ENCODE peak calls at places on chromosomes 3 and 15, in seven cellular contexts. R, L, T, C, B, U and G are unnamed samples.

GRCh38 chr3:168457973-168458539 is 362.3 kb upstream of the GOLIM4 start:
- DNase-seq in R (no peak), L (no peak), B (no peak), C (no peak), T (no peak), U (no peak), G (no peak)

GRCh38 chr3:100256724-100257123 is 4.1 kb upstream of the TBC1D23 start:
- DNase-seq in R (no peak), T (no peak), L (peak), B (no peak), U (no peak), C (no peak), G (no peak)

GRCh38 chr3:45118615-45119062 is 27.5 kb downstream of the CDCP1 start:
- DNase-seq in C (no peak), U (no peak), R (no peak), L (no peak), T (no peak), B (no peak), G (no peak)

GRCh38 chr15:65936317-65936716 is 67.0 kb downstream of the RAB11A start:
- DNase-seq in C (no peak), B (no peak), R (no peak), U (no peak), T (no peak), L (no peak), G (no peak)

GRCh38 chr3:187016639-187017345 is 86.5 kb downstream of the ST6GAL1 start:
- DNase-seq in C (peak), T (no peak), R (no peak), L (peak), U (peak), B (no peak), G (peak)

GRCh38 chr15:88450125-88450798 is 16.9 kb downstream of the MRPL46 start:
- DNase-seq in L (peak), U (peak), T (peak), B (peak), C (peak), R (peak), G (peak)

GRCh38 chr3:65963787-65964707 is 74.7 kb downstream of the MAGI1 start:
- DNase-seq in C (no peak), T (no peak), L (peak), R (no peak), B (no peak), U (peak), G (no peak)

GRCh38 chr3:51719413-51720025 is 12.7 kb downstream of the GRM2 start:
- DNase-seq in R (no peak), L (no peak), U (no peak), C (peak), B (no peak), T (no peak), G (peak)

GRCh38 chr3:174397848-174398247 is 461.3 kb upstream of the NAALADL2 start:
- DNase-seq in B (no peak), L (peak), T (no peak), U (no peak), R (no peak), C (no peak), G (peak)

GRCh38 chr3:123586131-123586530 is 1.3 kb upstream of the HACD2 start:
- DNase-seq in B (no peak), T (peak), C (peak), R (peak), L (peak), U (peak), G (peak)

GRCh38 chr3:13688824-13689223 is 139.9 kb downstream of the FBLN2 start:
- DNase-seq in B (no peak), T (no peak), L (no peak), R (no peak), C (no peak), U (no peak), G (no peak)

GRCh38 chr3:40764722-40765121 is 240.0 kb downstream of the ZNF621 start:
- DNase-seq in U (no peak), L (no peak), R (no peak), T (no peak), B (no peak), C (no peak), G (no peak)

GRCh38 chr3:111577798-111578685 is 17.1 kb downstream of the ZBED2 start:
- DNase-seq in T (no peak), U (peak), B (no peak), L (peak), C (peak), R (peak), G (peak)

GRCh38 chr3:151091685-151092352 is 6.4 kb downstream of the MED12L start:
- DNase-seq in U (no peak), C (no peak), L (no peak), T (no peak), R (no peak), B (no peak), G (no peak)

GRCh38 chr3:60803812-60804211 is 447.4 kb downstream of the FHIT start:
- DNase-seq in L (no peak), T (no peak), C (no peak), U (no peak), B (no peak), R (no peak), G (no peak)

GRCh38 chr15:25678498-25678865 is 184.6 kb downstream of the ATP10A start:
- DNase-seq in T (no peak), B (no peak), U (no peak), C (no peak), R (no peak), L (peak), G (no peak)

GRCh38 chr15:57273366-57273765 is 102.9 kb upstream of the CGNL1 start:
- DNase-seq in T (no peak), U (no peak), R (no peak), B (no peak), L (no peak), C (no peak), G (no peak)

GRCh38 chr3:102215166-102215565 is 219.6 kb upstream of the ZPLD1 start:
- DNase-seq in T (no peak), L (no peak), U (no peak), B (no peak), R (no peak), C (no peak), G (no peak)

GRCh38 chr3:196440041-196440537 is 7.9 kb upstream of the UBXN7 start:
- DNase-seq in L (peak), U (peak), B (peak), C (no peak), R (no peak), T (no peak), G (no peak)
- H3K4me3 ChIP-seq in L (no peak), U (no peak), B (no peak), C (no peak), R (no peak), T (no peak), G (no peak)

DNA sequence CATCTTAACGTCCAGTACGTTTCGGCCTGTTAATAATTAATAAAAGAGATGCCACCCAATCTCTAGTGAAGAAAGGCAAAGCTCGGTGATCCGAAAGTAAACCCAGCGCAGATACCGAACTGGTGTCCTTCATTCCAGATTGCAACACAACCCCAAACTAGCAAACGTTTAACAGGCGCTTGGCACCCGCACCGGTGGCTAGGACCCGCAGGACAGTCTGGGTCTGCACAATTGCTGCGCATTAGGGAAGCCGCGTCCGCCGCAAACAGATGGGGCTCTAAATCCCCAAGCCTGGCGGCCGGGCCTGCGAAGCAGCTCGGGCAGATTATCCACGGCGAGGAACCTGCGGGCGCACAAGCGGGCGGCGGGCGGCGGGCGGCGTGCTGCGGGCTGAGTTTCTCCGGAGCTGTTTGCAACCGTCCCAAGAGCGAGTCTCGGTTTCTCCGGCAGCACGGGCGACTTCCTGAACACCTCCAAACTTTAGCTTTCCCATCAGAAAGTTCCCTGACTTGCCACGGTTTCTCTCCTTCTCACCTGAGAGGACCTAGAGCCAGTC is 112.1 kb upstream of the ICE2 start:
- DNase-seq in B (peak), R (peak), C (no peak), T (peak), L (peak), U (peak), G (no peak)
- H3K4me3 ChIP-seq in B (peak), R (peak), C (peak), T (peak), L (peak), U (peak), G (peak)

DNA sequence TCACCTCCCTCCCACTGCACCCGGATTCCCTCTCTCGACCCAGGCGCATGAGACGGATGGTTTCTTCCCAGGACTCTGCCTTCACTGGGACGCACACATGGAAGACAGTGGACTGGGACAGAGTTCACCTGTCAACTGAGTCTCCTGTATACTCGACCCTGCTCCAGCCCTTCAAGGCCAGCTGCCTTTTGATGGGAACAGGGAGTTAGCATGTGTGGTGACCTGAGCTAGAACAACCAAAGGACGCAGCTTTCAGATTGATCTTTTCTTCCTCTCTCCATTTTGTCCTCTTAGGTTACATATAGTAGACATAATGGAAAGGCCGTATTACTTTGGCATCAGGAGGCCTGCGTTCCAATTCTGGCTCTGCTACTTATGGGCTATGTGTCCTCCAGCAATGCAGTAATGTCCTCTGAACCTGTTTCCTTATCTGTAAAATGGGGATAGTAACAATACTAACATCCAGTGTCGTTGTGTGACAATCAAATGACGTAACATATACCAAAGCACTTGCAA is 94.1 kb downstream of the PEX5L start:
- DNase-seq in T (no peak), L (no peak), C (no peak), R (no peak), B (no peak), U (no peak), G (no peak)
- H3K4me3 ChIP-seq in T (no peak), L (no peak), C (no peak), R (no peak), B (peak), U (peak), G (no peak)

GRCh38 chr3:179398574-179399249 is 51.2 kb downstream of the MFN1 start:
- DNase-seq in B (no peak), L (no peak), U (no peak), R (no peak), C (no peak), T (no peak), G (no peak)

GRCh38 chr3:179401561-179401960 is 49.7 kb downstream of the GNB4 start:
- DNase-seq in B (no peak), C (no peak), U (no peak), R (no peak), T (no peak), L (no peak), G (no peak)

GRCh38 chr3:179404307-179404706 is 47.0 kb downstream of the GNB4 start:
- DNase-seq in U (no peak), B (no peak), R (no peak), T (no peak), L (no peak), C (no peak), G (no peak)
- H3K4me3 ChIP-seq in U (no peak), B (no peak), R (no peak), T (no peak), L (no peak), C (no peak), G (no peak)

DNA sequence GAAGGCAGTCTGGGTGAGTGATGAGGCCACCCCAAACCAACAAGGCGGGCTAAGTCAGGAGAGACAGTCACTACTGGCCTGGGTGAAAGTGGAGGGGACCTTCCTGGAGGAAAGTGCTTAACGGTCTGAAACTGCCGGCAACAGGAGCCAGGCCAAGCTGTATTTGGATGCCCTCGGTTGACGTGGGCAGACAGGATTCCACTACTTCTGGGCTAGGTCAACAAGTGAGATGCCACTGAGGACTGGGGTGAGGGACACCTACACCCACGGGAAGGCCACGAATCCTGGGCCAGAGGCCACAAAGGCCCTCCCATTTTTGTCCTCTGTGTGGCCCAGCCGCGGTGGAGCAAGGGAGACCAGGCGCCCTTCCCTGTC is 12.3 kb downstream of the SPTBN5 start:
- DNase-seq in U (no peak), L (no peak), R (no peak), B (no peak), T (no peak), C (no peak), G (no peak)
- H3K4me3 ChIP-seq in U (no peak), L (no peak), R (no peak), B (peak), T (no peak), C (no peak), G (no peak)

GRCh38 chr15:51846463-51847230 is 17.2 kb downstream of the TMOD3 start:
- DNase-seq in T (no peak), C (no peak), U (peak), L (peak), R (no peak), B (no peak), G (no peak)
- H3K4me3 ChIP-seq in T (no peak), C (no peak), U (no peak), L (no peak), R (no peak), B (no peak), G (no peak)